ENCODE peak calls at places on chromosomes 2 and 18, in ten cellular contexts. O is kidney; S is activated T-cell treated with anti-CD3 and anti-CD28 coated beads, Interleukin-2, amount 50 U/mL, for 72 hours; J is NCI-H2171 treated with DMSO at 0.1 percent for 48 hours; Q is SK-N-DZ; A is HS-5; F is midbrain; H is GM12865; E is effector CD4-positive, alpha-beta T cell; L is Calu3. Y is an unnamed sample.

GRCh38 chr2:201235865-201236811 is 24.2 kb upstream of the CASP8 start:
- DNase-seq in F (peak), H (peak), L (peak), Q (peak), S (peak), O (no peak), J (peak), A (peak), E (peak), Y (peak)

GRCh38 chr2:8457620-8458255 is 224.1 kb upstream of the ID2 start:
- DNase-seq in J (peak), F (no peak), S (no peak), H (no peak), E (no peak), L (peak), A (no peak), Q (no peak), O (no peak), Y (no peak)

GRCh38 chr2:20667151-20667530 is 197 bp downstream of the GDF7 start:
- DNase-seq in Q (no peak), A (no peak), S (no peak), E (no peak), O (no peak), F (no peak), H (no peak), J (no peak), L (no peak), Y (no peak)

GRCh38 chr18:12113999-12114646 is 20.5 kb downstream of the ANKRD62 start:
- DNase-seq in J (no peak), A (no peak), S (no peak), H (no peak), O (no peak), F (no peak), L (no peak), E (no peak), Q (no peak), Y (no peak)

GRCh38 chr2:241796610-241797138 is 12.3 kb upstream of the NEU4 start:
- DNase-seq in H (no peak), J (no peak), F (no peak), A (no peak), L (no peak), E (no peak), Q (no peak), O (peak), S (no peak), Y (no peak)

GRCh38 chr2:158997037-158997785 is 28.8 kb downstream of the TANC1 start:
- DNase-seq in L (no peak), O (no peak), F (no peak), Q (no peak), A (no peak), S (no peak), H (no peak), J (no peak), E (no peak), Y (no peak)

GRCh38 chr2:10135296-10136089 is 13.0 kb downstream of the RRM2 start:
- DNase-seq in Q (no peak), J (peak), H (no peak), O (no peak), F (no peak), L (no peak), A (peak), E (no peak), S (no peak), Y (peak)

GRCh38 chr2:234364718-234365117 is 132.2 kb downstream of the ARL4C start:
- DNase-seq in E (no peak), A (no peak), F (no peak), L (no peak), S (no peak), J (no peak), O (no peak), Q (no peak), H (peak), Y (no peak)

GRCh38 chr2:240957656-240958365 is 40.6 kb upstream of the SNED1 start:
- DNase-seq in S (no peak), A (no peak), O (peak), J (no peak), L (no peak), H (no peak), Q (no peak), E (no peak), F (peak), Y (no peak)

GRCh38 chr2:67075056-67075455 is 322.1 kb upstream of the ETAA1 start:
- DNase-seq in A (no peak), Q (no peak), F (no peak), E (no peak), O (no peak), J (no peak), L (no peak), H (no peak), S (no peak), Y (no peak)